ENCODE peak calls at places on chromosomes 3 and 15, in eight cellular contexts. Q is GM04504; P is T-helper 2 cell; E is hypothalamus; J is KG1; W is activated naive CD4-positive, alpha-beta T cell treated with Interleukin-2 at 50 U/mL for 16 hours; N is NCI-H748 treated with DMSO at 0.1 percent for 48 hours; R is K562. M is an unnamed sample.

GRCh38 chr3:134694445-134694844 is 43.6 kb upstream of the KY start:
- DNase-seq in Q (no peak), P (no peak), E (no peak), J (no peak), W (no peak), N (no peak), R (no peak), M (no peak)

GRCh38 chr3:120284702-120285507 is at the start of gene GPR156:
- DNase-seq in Q (peak), P (no peak), E (no peak), J (no peak), W (no peak), N (no peak), R (peak), M (no peak)

GRCh38 chr3:161366067-161366466 is 5.2 kb downstream of the SPTSSB start:
- DNase-seq in Q (no peak), P (no peak), E (no peak), J (no peak), W (no peak), N (no peak), R (no peak), M (no peak)

GRCh38 chr15:74655424-74655823 is 39.8 kb downstream of the CLK3 start:
- DNase-seq in Q (no peak), P (no peak), E (no peak), J (no peak), W (no peak), N (no peak), R (no peak), M (no peak)

GRCh38 chr15:73517566-73517965 is 74.6 kb downstream of the REC114 start:
- DNase-seq in Q (no peak), P (no peak), E (no peak), J (no peak), W (no peak), N (no peak), R (no peak), M (no peak)

GRCh38 chr15:61084502-61084901 is 144.6 kb downstream of the RORA start:
- DNase-seq in Q (no peak), P (no peak), E (no peak), J (no peak), W (no peak), N (no peak), R (no peak), M (no peak)

GRCh38 chr15:61906961-61907752 is 153.1 kb downstream of the VPS13C start:
- DNase-seq in Q (no peak), P (no peak), E (no peak), J (no peak), W (no peak), N (no peak), R (no peak), M (no peak)

GRCh38 chr15:73630796-73631471 is 2.3 kb downstream of the NPTN start:
- DNase-seq in Q (no peak), P (no peak), E (no peak), J (no peak), W (no peak), N (no peak), R (no peak), M (no peak)

GRCh38 chr15:44798815-44799214 is 62.5 kb downstream of the TRIM69 start:
- DNase-seq in Q (no peak), P (no peak), E (no peak), J (no peak), W (no peak), N (peak), R (peak), M (no peak)

GRCh38 chr15:59388670-59389069 is 16.0 kb upstream of the MYO1E start:
- DNase-seq in Q (no peak), P (no peak), E (no peak), J (no peak), W (no peak), N (no peak), R (no peak), M (peak)

GRCh38 chr3:155854147-155854940 is at the start of gene SLC33A1:
- DNase-seq in Q (peak), P (peak), E (peak), J (peak), W (peak), N (peak), R (peak), M (peak)

GRCh38 chr15:73323956-73324355 is 44.8 kb downstream of the HCN4 start:
- DNase-seq in Q (no peak), P (no peak), E (no peak), J (no peak), W (no peak), N (no peak), R (no peak), M (no peak)

GRCh38 chr3:11091791-11092190 is 62.5 kb upstream of the HRH1 start:
- DNase-seq in Q (no peak), P (no peak), E (no peak), J (no peak), W (no peak), N (no peak), R (no peak), M (no peak)

GRCh38 chr15:50712018-50712417 is 25.4 kb upstream of the TRPM7 start:
- DNase-seq in Q (no peak), P (no peak), E (no peak), J (no peak), W (no peak), N (no peak), R (no peak), M (no peak)

GRCh38 chr3:153293222-153293621 is 131.2 kb downstream of the RAP2B start:
- DNase-seq in Q (peak), P (no peak), E (no peak), J (no peak), W (no peak), N (no peak), R (no peak), M (no peak)

GRCh38 chr15:77503764-77504163 is 83.1 kb downstream of the HMG20A start:
- DNase-seq in Q (no peak), P (no peak), E (no peak), J (no peak), W (no peak), N (no peak), R (no peak), M (no peak)

GRCh38 chr3:165195226-165195625 is 958 bp downstream of the SLITRK3 start:
- DNase-seq in Q (no peak), P (no peak), E (no peak), J (no peak), W (no peak), N (peak), R (no peak), M (no peak)

GRCh38 chr3:127964053-127964452 is 49.0 kb downstream of the KBTBD12 start:
- DNase-seq in Q (no peak), P (no peak), E (no peak), J (no peak), W (no peak), N (peak), R (no peak), M (no peak)

GRCh38 chr15:85977586-85977985 is 102.1 kb upstream of the AGBL1 start:
- DNase-seq in Q (no peak), P (no peak), E (no peak), J (no peak), W (no peak), N (no peak), R (no peak), M (no peak)

GRCh38 chr3:43288366-43288765 is 2.0 kb downstream of the SNRK start:
- DNase-seq in Q (no peak), P (no peak), E (no peak), J (peak), W (no peak), N (no peak), R (no peak), M (no peak)

GRCh38 chr3:31495971-31496370 is 36.8 kb upstream of the STT3B start:
- DNase-seq in Q (peak), P (no peak), E (no peak), J (no peak), W (no peak), N (no peak), R (no peak), M (peak)

M was measured in GM04503.